ENCODE peak calls at places on chromosomes 11 and 22, in four cellular contexts. D is HepG2, Z is K562, Q is GM12878. P is an unnamed sample.

GRCh38 chr22:44028091-44028490 is 4.0 kb downstream of the PARVB start:
- DNase-seq in D (no peak), Z (no peak), Q (no peak), P (no peak)

GRCh38 chr11:115206365-115207022 is 297.7 kb downstream of the CADM1 start:
- DNase-seq in Q (no peak), D (no peak), Z (no peak), P (no peak)

GRCh38 chr11:76560219-76560618 is 110.3 kb downstream of the LRRC32 start:
- DNase-seq in D (no peak), Z (no peak), Q (no peak), P (no peak)

GRCh38 chr11:116696381-116696941 is 76.3 kb downstream of the BUD13 start:
- DNase-seq in Q (no peak), Z (no peak), D (no peak), P (no peak)

GRCh38 chr11:33620423-33621120 is 80.1 kb downstream of the C11orf91 start:
- DNase-seq in Z (no peak), Q (no peak), D (no peak), P (no peak)

GRCh38 chr11:34623463-34623862 is 2.6 kb downstream of the EHF start:
- DNase-seq in Z (no peak), D (no peak), Q (no peak), P (no peak)

GRCh38 chr11:1223346-1224108 is 661 bp downstream of the MUC5B start:
- DNase-seq in D (no peak), Z (no peak), Q (no peak), P (no peak)

GRCh38 chr22:42214625-42215415 is 55.6 kb downstream of the TCF20 start:
- DNase-seq in Q (no peak), D (no peak), Z (no peak), P (no peak)

GRCh38 chr11:101096036-101096704 is 33.4 kb downstream of the PGR start:
- DNase-seq in Q (no peak), Z (no peak), D (no peak), P (no peak)

GRCh38 chr11:134560566-134561347 is 148.7 kb upstream of the B3GAT1 start:
- DNase-seq in Z (no peak), D (no peak), Q (no peak), P (no peak)

GRCh38 chr11:11020747-11021149 is 162.9 kb upstream of the ZBED5 start:
- DNase-seq in Z (peak), Q (no peak), D (no peak), P (no peak)

GRCh38 chr22:22938672-22939536 is 51.3 kb downstream of the IGLL5 start:
- DNase-seq in Z (no peak), D (no peak), Q (no peak), P (no peak)

GRCh38 chr22:50621948-50622722 is 5.8 kb downstream of the ARSA start:
- DNase-seq in Q (peak), Z (no peak), D (no peak), P (no peak)

GRCh38 chr11:17314232-17314547 is 37.4 kb upstream of the NCR3LG1 start:
- DNase-seq in Q (no peak), D (no peak), Z (no peak), P (no peak)

DNA sequence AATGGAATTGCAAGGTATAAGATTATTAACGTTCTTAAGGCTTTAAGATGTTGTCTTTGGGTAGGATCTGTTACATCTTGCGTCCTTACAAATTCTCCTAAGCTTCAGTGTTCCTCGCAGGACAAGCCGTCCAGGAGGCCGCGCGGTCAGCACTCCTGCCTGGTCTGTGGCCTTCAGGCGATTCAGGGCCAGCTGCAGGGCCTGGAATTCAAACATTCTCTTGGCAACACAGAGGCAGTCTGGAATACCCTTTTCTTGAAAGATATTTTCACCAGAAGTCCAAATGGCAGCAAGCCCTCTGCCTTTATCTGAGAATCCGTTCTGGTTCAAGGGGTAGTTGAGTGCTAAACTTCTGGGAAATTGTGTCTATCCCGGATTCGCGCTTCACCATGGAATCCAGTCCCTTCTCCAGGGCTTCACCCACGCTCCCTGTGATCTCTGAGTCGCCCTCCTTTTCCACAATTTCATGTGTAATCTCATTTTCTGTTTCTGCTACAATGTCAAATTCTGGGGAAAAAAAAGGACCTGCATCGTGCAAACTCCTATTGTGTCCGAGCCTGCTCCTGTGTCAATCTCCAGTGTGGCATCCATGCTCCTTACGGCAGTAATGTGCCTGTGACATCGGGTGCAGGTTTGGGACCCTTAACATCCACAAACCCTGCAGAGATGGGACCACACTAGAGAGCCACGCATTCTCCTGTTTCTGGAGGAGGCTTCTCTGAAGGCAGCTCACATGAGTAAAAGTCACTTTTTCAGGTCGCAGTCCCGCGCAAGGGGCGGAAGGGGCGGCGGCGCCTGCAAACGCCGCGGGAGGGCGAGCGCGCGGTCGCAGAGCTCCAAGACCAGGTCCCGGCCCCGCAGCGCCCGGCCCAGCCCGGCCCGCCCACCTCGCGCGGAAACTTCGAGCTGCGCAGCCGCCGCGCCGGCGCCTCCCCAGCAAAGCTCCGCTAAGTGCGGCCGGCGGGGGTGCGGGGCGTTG is 25.3 kb upstream of the SORL1 start:
- DNase-seq in Q (no peak), Z (peak), D (no peak), P (peak)
- TF ChIP-seq JUNB in Q (no peak), Z (no peak), D (no peak), P (no peak)

GRCh38 chr11:19498986-19499669 is 213.5 kb upstream of the NAV2 start:
- DNase-seq in Q (no peak), D (no peak), Z (no peak), P (peak)
- TF ChIP-seq BHLHE40 in Q (no peak), D (no peak), Z (no peak), P (no peak)

GRCh38 chr11:70478194-70478890 is 80.0 kb downstream of the CTTN start:
- DNase-seq in Q (no peak), Z (no peak), D (no peak), P (no peak)
- TF ChIP-seq JUNB in Q (no peak), Z (no peak), D (no peak), P (no peak)

GRCh38 chr11:119285431-119285830 is 31.5 kb downstream of the MCAM start:
- DNase-seq in Z (no peak), Q (no peak), D (no peak), P (no peak)

GRCh38 chr11:119282495-119282894 is 34.4 kb downstream of the MCAM start:
- DNase-seq in D (no peak), Z (no peak), Q (no peak), P (no peak)

GRCh38 chr11:119288219-119288618 is 28.7 kb downstream of the MCAM start:
- DNase-seq in Q (no peak), Z (no peak), D (no peak), P (no peak)

DNA sequence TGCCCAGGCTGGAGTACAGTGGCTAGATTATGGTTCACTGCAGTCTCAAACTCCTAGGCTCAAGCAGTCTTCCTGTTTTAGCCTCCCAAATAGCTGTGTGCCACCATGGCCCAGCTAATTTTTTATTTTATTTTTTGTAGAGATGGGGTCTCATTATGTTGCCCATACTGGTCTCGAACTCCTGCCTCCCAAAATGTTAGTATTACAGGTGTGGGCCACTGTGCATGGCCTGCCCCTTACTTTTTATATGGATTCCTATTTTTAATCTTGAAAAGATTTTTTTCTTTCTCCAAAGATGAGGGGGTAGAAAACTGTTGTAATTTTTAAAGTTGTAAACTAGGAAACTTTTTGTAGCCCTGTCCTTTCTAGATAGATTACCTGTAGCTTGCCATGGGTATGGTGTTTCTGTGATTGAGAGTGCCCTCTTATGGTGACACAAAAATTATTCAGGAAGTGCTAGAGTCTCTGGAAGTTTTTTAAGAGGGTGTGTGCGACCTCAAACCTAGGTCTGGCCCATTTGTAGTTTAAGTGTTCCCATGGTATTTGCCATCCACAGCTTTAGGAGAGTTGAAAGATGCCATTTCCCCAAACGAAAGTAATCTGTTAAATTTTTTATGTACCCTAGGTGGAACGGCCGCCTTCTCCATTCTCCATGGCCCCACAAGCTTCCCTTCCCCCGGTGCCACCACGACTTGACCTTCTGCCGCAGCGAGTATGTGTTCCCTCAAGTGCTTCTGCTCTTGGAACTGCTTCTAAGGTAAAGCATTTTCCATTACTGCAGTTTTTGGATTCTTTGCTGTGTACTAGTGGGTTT is 32.4 kb downstream of the MCAM start:
- DNase-seq in D (peak), Q (no peak), Z (peak), P (peak)
- TF ChIP-seq BHLHE40 in D (no peak), Q (no peak), Z (no peak), P (no peak)

GRCh38 chr22:32475428-32476010 is 908 bp downstream of the FBXO7 start:
- DNase-seq in Q (no peak), Z (no peak), D (no peak), P (no peak)
- TF ChIP-seq JUNB in Q (no peak), Z (no peak), D (no peak), P (no peak)

P was measured in A549.